ENCODE peak calls at places on chromosomes 16 and 17, in four cellular contexts. One of them, this sample, is unnamed.

GRCh38 chr17:2011421-2012371 is 13.4 kb downstream of the RTN4RL1 start:
- DNase-seq in GM18507: no peak
- DNase-seq in T47D: peak
- DNase-seq in posterior vena cava: no peak
- DNase-seq in this sample: no peak

GRCh38 chr16:83878838-83879237 is 20.1 kb upstream of the MLYCD start:
- DNase-seq in GM18507: no peak
- DNase-seq in T47D: no peak
- DNase-seq in posterior vena cava: no peak
- DNase-seq in this sample: no peak

GRCh38 chr16:7334801-7335560 is 2.3 kb downstream of the RBFOX1 start:
- DNase-seq in GM18507: no peak
- DNase-seq in T47D: no peak
- DNase-seq in posterior vena cava: no peak
- DNase-seq in this sample: no peak

GRCh38 chr17:7237761-7238417 is 1.4 kb downstream of the PHF23 start:
- DNase-seq in GM18507: no peak
- DNase-seq in T47D: no peak
- DNase-seq in posterior vena cava: peak
- DNase-seq in this sample: peak

GRCh38 chr16:79265701-79266100 is 334.8 kb downstream of the MAF start:
- DNase-seq in GM18507: no peak
- DNase-seq in T47D: no peak
- DNase-seq in posterior vena cava: no peak
- DNase-seq in this sample: no peak

GRCh38 chr17:82458885-82459424 is 414 bp downstream of the NARF start:
- DNase-seq in GM18507: no peak
- DNase-seq in T47D: no peak
- DNase-seq in posterior vena cava: peak
- DNase-seq in this sample: peak

GRCh38 chr17:75864448-75864871 is 9.3 kb upstream of the WBP2 start:
- DNase-seq in GM18507: no peak
- DNase-seq in T47D: no peak
- DNase-seq in posterior vena cava: peak
- DNase-seq in this sample: peak

GRCh38 chr16:70768205-70768580 is 32.8 kb downstream of the VAC14 start:
- DNase-seq in GM18507: no peak
- DNase-seq in T47D: no peak
- DNase-seq in posterior vena cava: no peak
- DNase-seq in this sample: no peak

GRCh38 chr17:60170835-60171752 is 21.3 kb downstream of the CA4 start:
- DNase-seq in GM18507: no peak
- DNase-seq in T47D: peak
- DNase-seq in posterior vena cava: no peak
- DNase-seq in this sample: no peak

GRCh38 chr16:2860826-2861567 is 3.0 kb upstream of the PRSS22 start:
- DNase-seq in GM18507: no peak
- DNase-seq in T47D: no peak
- DNase-seq in posterior vena cava: peak
- DNase-seq in this sample: no peak

GRCh38 chr17:71168083-71168741 is 952.6 kb upstream of the SOX9 start:
- DNase-seq in GM18507: no peak
- DNase-seq in T47D: no peak
- DNase-seq in posterior vena cava: no peak
- DNase-seq in this sample: no peak

GRCh38 chr17:67245073-67245693 is at the start of gene HELZ:
- DNase-seq in GM18507: peak
- DNase-seq in T47D: peak
- DNase-seq in posterior vena cava: peak
- DNase-seq in this sample: peak

GRCh38 chr16:89484923-89485679 is 5.3 kb downstream of the ANKRD11 start:
- DNase-seq in GM18507: no peak
- DNase-seq in T47D: no peak
- DNase-seq in posterior vena cava: no peak
- DNase-seq in this sample: no peak

GRCh38 chr16:66927012-66927436 is 1.7 kb upstream of the RRAD start:
- DNase-seq in GM18507: no peak
- DNase-seq in T47D: no peak
- DNase-seq in posterior vena cava: no peak
- DNase-seq in this sample: no peak

GRCh38 chr17:77490361-77491183 is 349.8 kb downstream of the SEC14L1 start:
- DNase-seq in GM18507: no peak
- DNase-seq in T47D: no peak
- DNase-seq in posterior vena cava: peak
- DNase-seq in this sample: peak

GRCh38 chr17:1150863-1151685 is 28.7 kb downstream of the ABR start:
- DNase-seq in GM18507: no peak
- DNase-seq in T47D: no peak
- DNase-seq in posterior vena cava: no peak
- DNase-seq in this sample: no peak

GRCh38 chr17:73390851-73391250 is 79.0 kb upstream of the CDC42EP4 start:
- DNase-seq in GM18507: no peak
- DNase-seq in T47D: no peak
- DNase-seq in posterior vena cava: peak
- DNase-seq in this sample: no peak

GRCh38 chr17:29016635-29017034 is 10.8 kb upstream of the SEZ6 start:
- DNase-seq in GM18507: no peak
- DNase-seq in T47D: no peak
- DNase-seq in posterior vena cava: peak
- DNase-seq in this sample: no peak

GRCh38 chr16:85302018-85302847 is 190.0 kb upstream of the CIBAR2 start:
- DNase-seq in GM18507: no peak
- DNase-seq in T47D: no peak
- DNase-seq in posterior vena cava: no peak
- DNase-seq in this sample: no peak

GRCh38 chr16:29315916-29316517 is 90.5 kb downstream of the NPIPB11 start:
- DNase-seq in GM18507: no peak
- DNase-seq in T47D: peak
- DNase-seq in posterior vena cava: no peak
- DNase-seq in this sample: peak

GRCh38 chr17:45733781-45734180 is 50.3 kb upstream of the CRHR1 start:
- DNase-seq in GM18507: no peak
- DNase-seq in T47D: no peak
- DNase-seq in posterior vena cava: no peak
- DNase-seq in this sample: no peak

GRCh38 chr16:1102333-1102700 is 6.3 kb upstream of the C1QTNF8 start:
- DNase-seq in GM18507: no peak
- DNase-seq in T47D: no peak
- DNase-seq in posterior vena cava: no peak
- DNase-seq in this sample: no peak